ENCODE peak calls at places on chromosomes 2 and 18, in nine cellular contexts. One of them, this sample, is unnamed.
A peak's percentile ranks its signal among the peaks of the same experiment; 100 is the strongest.

GRCh38 chr2:26488463-26489212 is 10.7 kb upstream of the OTOF start:
- DNase-seq in thoracic aorta: no peak
- DNase-seq in fibroblast of mammary gland: no peak
- DNase-seq in type B pancreatic cell: no peak
- DNase-seq in lower lobe of right lung: peak; percentile 40
- DNase-seq in psoas muscle: no peak
- DNase-seq in uterus: no peak
- DNase-seq in CD8-positive, alpha-beta T cell: no peak
- DNase-seq in fibroblast of the aortic adventitia: no peak
- DNase-seq in this sample: no peak

GRCh38 chr2:193806088-193806774 is 1611.5 kb upstream of the TMEFF2 start:
- DNase-seq in CD8-positive, alpha-beta T cell: no peak
- DNase-seq in uterus: no peak
- DNase-seq in lower lobe of right lung: no peak
- DNase-seq in psoas muscle: no peak
- DNase-seq in fibroblast of the aortic adventitia: no peak
- DNase-seq in thoracic aorta: no peak
- DNase-seq in fibroblast of mammary gland: peak; percentile 12
- DNase-seq in type B pancreatic cell: no peak
- DNase-seq in this sample: no peak

GRCh38 chr2:39513641-39514094 is 76.6 kb upstream of the MAP4K3 start:
- DNase-seq in lower lobe of right lung: no peak
- DNase-seq in type B pancreatic cell: no peak
- DNase-seq in fibroblast of the aortic adventitia: peak; percentile 93
- DNase-seq in CD8-positive, alpha-beta T cell: no peak
- DNase-seq in thoracic aorta: peak; percentile 72
- DNase-seq in fibroblast of mammary gland: peak; percentile 98
- DNase-seq in psoas muscle: no peak
- DNase-seq in uterus: peak; percentile 77
- DNase-seq in this sample: peak; percentile 92

GRCh38 chr2:174888136-174888535 is 117.0 kb downstream of the CHN1 start:
- DNase-seq in fibroblast of the aortic adventitia: peak; percentile 70
- DNase-seq in lower lobe of right lung: no peak
- DNase-seq in uterus: no peak
- DNase-seq in type B pancreatic cell: no peak
- DNase-seq in fibroblast of mammary gland: peak; percentile 8
- DNase-seq in thoracic aorta: no peak
- DNase-seq in CD8-positive, alpha-beta T cell: no peak
- DNase-seq in psoas muscle: no peak
- DNase-seq in this sample: no peak

GRCh38 chr2:26610504-26611335 is 30.4 kb downstream of the CIB4 start:
- DNase-seq in uterus: no peak
- DNase-seq in fibroblast of the aortic adventitia: no peak
- DNase-seq in type B pancreatic cell: no peak
- DNase-seq in fibroblast of mammary gland: no peak
- DNase-seq in lower lobe of right lung: no peak
- DNase-seq in thoracic aorta: no peak
- DNase-seq in psoas muscle: no peak
- DNase-seq in CD8-positive, alpha-beta T cell: no peak
- DNase-seq in this sample: no peak

GRCh38 chr18:79742076-79742475 is 55.7 kb upstream of the KCNG2 start:
- DNase-seq in fibroblast of mammary gland: no peak
- DNase-seq in fibroblast of the aortic adventitia: no peak
- DNase-seq in CD8-positive, alpha-beta T cell: no peak
- DNase-seq in thoracic aorta: no peak
- DNase-seq in type B pancreatic cell: no peak
- DNase-seq in uterus: no peak
- DNase-seq in lower lobe of right lung: no peak
- DNase-seq in psoas muscle: no peak
- DNase-seq in this sample: no peak

GRCh38 chr18:48940854-48941531 is 9.8 kb downstream of the SMAD7 start:
- DNase-seq in type B pancreatic cell: no peak
- DNase-seq in thoracic aorta: no peak
- DNase-seq in lower lobe of right lung: no peak
- DNase-seq in uterus: no peak
- DNase-seq in psoas muscle: no peak
- DNase-seq in CD8-positive, alpha-beta T cell: peak; percentile 89
- DNase-seq in fibroblast of the aortic adventitia: no peak
- DNase-seq in fibroblast of mammary gland: no peak
- DNase-seq in this sample: no peak

GRCh38 chr2:108534577-108535379 is 508 bp downstream of the LIMS1 start:
- DNase-seq in thoracic aorta: no peak
- DNase-seq in uterus: peak; percentile 31
- DNase-seq in fibroblast of mammary gland: no peak
- DNase-seq in CD8-positive, alpha-beta T cell: peak; percentile 44
- DNase-seq in type B pancreatic cell: peak; percentile 74
- DNase-seq in fibroblast of the aortic adventitia: peak; percentile 60
- DNase-seq in lower lobe of right lung: peak; percentile 66
- DNase-seq in psoas muscle: peak; percentile 68
- DNase-seq in this sample: peak; percentile 45

GRCh38 chr2:239831272-239831731 is 193.8 kb downstream of the NDUFA10 start:
- DNase-seq in type B pancreatic cell: peak; percentile 64
- DNase-seq in fibroblast of mammary gland: no peak
- DNase-seq in psoas muscle: no peak
- DNase-seq in fibroblast of the aortic adventitia: no peak
- DNase-seq in thoracic aorta: no peak
- DNase-seq in uterus: no peak
- DNase-seq in CD8-positive, alpha-beta T cell: no peak
- DNase-seq in lower lobe of right lung: no peak
- DNase-seq in this sample: no peak

GRCh38 chr2:25341753-25342371 is at the start of gene DNMT3A:
- DNase-seq in thoracic aorta: no peak
- DNase-seq in fibroblast of the aortic adventitia: peak; percentile 63
- DNase-seq in fibroblast of mammary gland: peak; percentile 49
- DNase-seq in uterus: peak; percentile 67
- DNase-seq in type B pancreatic cell: no peak
- DNase-seq in CD8-positive, alpha-beta T cell: peak; percentile 67
- DNase-seq in lower lobe of right lung: peak; percentile 79
- DNase-seq in psoas muscle: peak; percentile 86
- DNase-seq in this sample: peak; percentile 47

GRCh38 chr2:26993768-26994167 is 23.3 kb downstream of the MAPRE3 start:
- DNase-seq in CD8-positive, alpha-beta T cell: no peak
- DNase-seq in psoas muscle: no peak
- DNase-seq in fibroblast of mammary gland: no peak
- DNase-seq in uterus: no peak
- DNase-seq in lower lobe of right lung: no peak
- DNase-seq in fibroblast of the aortic adventitia: no peak
- DNase-seq in thoracic aorta: no peak
- DNase-seq in type B pancreatic cell: no peak
- DNase-seq in this sample: peak; percentile 18

DNA sequence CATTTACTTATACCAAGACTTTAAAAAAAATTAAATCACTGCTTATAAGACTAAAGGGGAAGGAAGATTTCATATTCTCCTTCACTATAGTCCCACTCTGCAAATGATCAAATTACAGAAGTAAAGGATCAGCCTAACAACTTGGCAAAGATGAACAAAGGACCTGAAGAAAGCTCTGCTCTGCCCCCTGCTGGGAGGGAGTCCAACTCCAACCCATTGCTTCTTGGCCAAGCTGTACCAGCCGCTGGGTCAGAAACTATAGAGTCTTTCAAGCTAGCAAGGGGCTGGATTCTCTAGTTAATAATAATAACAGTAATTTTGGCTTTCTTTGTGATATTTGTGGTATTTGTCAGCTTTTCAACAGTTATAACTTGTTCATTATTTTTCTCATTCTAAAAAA is 927.0 kb upstream of the CRIM1 start:
- DNase-seq in thoracic aorta: no peak
- DNase-seq in uterus: no peak
- DNase-seq in fibroblast of mammary gland: peak; percentile 3
- DNase-seq in psoas muscle: no peak
- DNase-seq in type B pancreatic cell: no peak
- DNase-seq in fibroblast of the aortic adventitia: no peak
- DNase-seq in CD8-positive, alpha-beta T cell: no peak
- DNase-seq in lower lobe of right lung: peak; percentile 42
- DNase-seq in this sample: peak; percentile 56
- TF ChIP-seq CTCF in thoracic aorta: no peak
- TF ChIP-seq CTCF in uterus: no peak
- TF ChIP-seq CTCF in fibroblast of mammary gland: peak; percentile 17
- TF ChIP-seq CTCF in psoas muscle: peak; percentile 10
- TF ChIP-seq CTCF in type B pancreatic cell: peak; percentile 72
- TF ChIP-seq CTCF in fibroblast of the aortic adventitia: peak; percentile 8
- TF ChIP-seq CTCF in CD8-positive, alpha-beta T cell: no peak
- TF ChIP-seq CTCF in lower lobe of right lung: peak; percentile 49
- TF ChIP-seq CTCF in this sample: peak; percentile 42

DNA sequence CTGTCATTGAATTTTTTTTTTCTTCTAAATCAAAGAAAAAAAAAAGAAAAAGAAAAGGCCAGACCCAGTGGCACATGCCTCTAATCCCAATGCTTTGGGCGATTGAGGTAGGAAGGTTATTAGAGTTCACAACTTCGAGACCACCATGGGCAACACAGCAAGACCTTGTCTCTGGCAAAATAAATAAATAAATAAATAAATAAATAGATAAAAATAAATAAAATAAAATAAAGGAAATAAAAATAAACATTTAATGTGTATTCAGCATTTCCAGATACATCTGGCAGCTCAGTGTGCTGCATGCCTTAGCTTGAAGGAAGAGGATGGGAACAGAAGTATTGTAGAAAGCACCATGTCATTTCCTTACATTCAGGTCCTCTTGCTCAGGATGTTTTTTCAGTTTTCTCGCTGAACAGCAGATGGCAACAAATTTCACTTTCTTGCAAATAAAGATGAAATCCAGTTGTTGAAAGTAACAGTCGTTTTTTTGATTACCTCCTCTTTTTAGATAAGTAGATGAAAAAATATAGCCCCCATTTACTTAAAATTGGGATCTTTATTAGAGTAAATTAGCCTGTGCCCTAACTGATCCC is 25.7 kb upstream of the FAM178B start:
- DNase-seq in type B pancreatic cell: no peak
- DNase-seq in fibroblast of mammary gland: peak; percentile 75
- DNase-seq in lower lobe of right lung: no peak
- DNase-seq in CD8-positive, alpha-beta T cell: peak; percentile 9
- DNase-seq in uterus: no peak
- DNase-seq in fibroblast of the aortic adventitia: peak; percentile 82
- DNase-seq in thoracic aorta: no peak
- DNase-seq in psoas muscle: no peak
- DNase-seq in this sample: peak; percentile 60
- TF ChIP-seq CTCF in type B pancreatic cell: peak; percentile 71
- TF ChIP-seq CTCF in fibroblast of mammary gland: peak; percentile 45
- TF ChIP-seq CTCF in lower lobe of right lung: peak; percentile 38
- TF ChIP-seq CTCF in CD8-positive, alpha-beta T cell: peak; percentile 49
- TF ChIP-seq CTCF in uterus: peak; percentile 34
- TF ChIP-seq CTCF in fibroblast of the aortic adventitia: peak; percentile 53
- TF ChIP-seq CTCF in thoracic aorta: peak; percentile 16
- TF ChIP-seq CTCF in psoas muscle: peak; percentile 33
- TF ChIP-seq CTCF in this sample: peak; percentile 39

DNA sequence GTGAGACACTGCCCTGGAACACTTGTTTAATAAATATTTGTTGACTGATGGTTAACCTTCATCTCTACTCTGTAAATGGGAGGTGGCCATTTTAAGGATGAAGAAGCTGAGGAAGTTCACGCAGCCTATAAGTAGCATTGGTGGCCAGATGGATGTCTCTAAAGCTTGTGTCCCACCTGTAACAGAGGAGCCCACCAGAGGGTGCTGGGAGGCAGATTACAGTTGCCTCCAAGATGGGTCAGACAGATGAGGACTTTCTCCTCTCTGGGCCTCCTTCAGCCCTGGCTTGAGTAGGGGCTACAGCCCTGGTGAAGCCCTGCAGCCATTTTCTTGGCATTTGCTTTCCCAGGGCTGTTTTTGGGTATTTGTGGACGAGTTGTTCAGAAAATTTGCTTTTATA is 45.0 kb upstream of the MCFD2 start:
- DNase-seq in uterus: no peak
- DNase-seq in thoracic aorta: no peak
- DNase-seq in CD8-positive, alpha-beta T cell: no peak
- DNase-seq in psoas muscle: no peak
- DNase-seq in lower lobe of right lung: no peak
- DNase-seq in fibroblast of the aortic adventitia: no peak
- DNase-seq in fibroblast of mammary gland: no peak
- DNase-seq in type B pancreatic cell: no peak
- DNase-seq in this sample: no peak
- TF ChIP-seq CTCF in uterus: no peak
- TF ChIP-seq CTCF in thoracic aorta: no peak
- TF ChIP-seq CTCF in CD8-positive, alpha-beta T cell: no peak
- TF ChIP-seq CTCF in psoas muscle: no peak
- TF ChIP-seq CTCF in lower lobe of right lung: no peak
- TF ChIP-seq CTCF in fibroblast of the aortic adventitia: no peak
- TF ChIP-seq CTCF in fibroblast of mammary gland: no peak
- TF ChIP-seq CTCF in type B pancreatic cell: no peak
- TF ChIP-seq CTCF in this sample: no peak

DNA sequence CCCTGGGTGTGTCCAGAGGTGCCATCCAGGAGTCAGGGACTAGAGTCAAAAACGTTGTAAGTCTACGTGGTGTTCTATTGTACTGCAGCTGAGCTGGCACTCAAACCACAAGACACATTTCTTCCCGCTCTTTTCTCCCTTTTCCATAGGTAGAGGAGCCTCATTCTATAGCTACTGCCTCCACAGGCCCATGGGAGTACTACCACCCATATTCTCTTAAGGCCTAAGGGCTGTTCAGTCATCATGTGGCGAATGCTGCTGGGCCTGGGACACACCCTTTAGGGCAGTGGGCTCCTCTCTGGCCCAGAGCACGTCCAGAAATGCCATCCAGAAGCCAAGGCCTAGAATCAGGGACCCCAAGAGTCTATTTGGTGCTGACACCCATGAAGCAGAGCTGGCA is 1271.7 kb downstream of the CNTNAP5 start:
- DNase-seq in psoas muscle: no peak
- DNase-seq in lower lobe of right lung: no peak
- DNase-seq in fibroblast of the aortic adventitia: no peak
- DNase-seq in uterus: no peak
- DNase-seq in thoracic aorta: no peak
- DNase-seq in CD8-positive, alpha-beta T cell: no peak
- DNase-seq in type B pancreatic cell: no peak
- DNase-seq in fibroblast of mammary gland: no peak
- DNase-seq in this sample: no peak
- TF ChIP-seq CTCF in psoas muscle: no peak
- TF ChIP-seq CTCF in lower lobe of right lung: no peak
- TF ChIP-seq CTCF in fibroblast of the aortic adventitia: no peak
- TF ChIP-seq CTCF in uterus: no peak
- TF ChIP-seq CTCF in thoracic aorta: no peak
- TF ChIP-seq CTCF in CD8-positive, alpha-beta T cell: no peak
- TF ChIP-seq CTCF in type B pancreatic cell: peak; percentile 26
- TF ChIP-seq CTCF in fibroblast of mammary gland: no peak
- TF ChIP-seq CTCF in this sample: no peak